ENCODE peak calls at places on chromosomes 3 and 15, in six cellular contexts. X is suprapubic skin, P is cardiac muscle cell, V is lung, R is lower lobe of right lung, F is osteoblast. Y is an unnamed sample. For H3K36me3, H3K4me1 and H3K9me3, the result is how much of the 10 kb centered on the place peaks cover.

GRCh38 chr15:64558460-64559179 is 98.2 kb downstream of the ZNF609 start:
- DNase-seq in X (no peak), P (peak), V (no peak), R (no peak), F (peak), Y (no peak)

GRCh38 chr15:100468265-100468664 is 60.5 kb downstream of the CERS3 start:
- DNase-seq in X (no peak), P (peak), V (no peak), R (no peak), F (no peak), Y (no peak)

GRCh38 chr15:98123297-98123696 is 162.8 kb downstream of the ARRDC4 start:
- DNase-seq in X (no peak), P (no peak), V (no peak), R (no peak), F (no peak), Y (no peak)

GRCh38 chr3:41088882-41089281 is 110.4 kb upstream of the CTNNB1 start:
- DNase-seq in X (no peak), P (peak), V (no peak), R (no peak), F (peak), Y (no peak)

GRCh38 chr3:188695251-188695650 is 476.5 kb upstream of the TPRG1 start:
- DNase-seq in X (no peak), P (no peak), V (no peak), R (no peak), F (no peak), Y (no peak)

GRCh38 chr3:31014317-31015040 is 120.0 kb upstream of the GADL1 start:
- DNase-seq in X (no peak), P (no peak), V (no peak), R (no peak), F (peak), Y (no peak)

GRCh38 chr3:171660126-171660661 is 150.1 kb downstream of the PLD1 start:
- DNase-seq in X (no peak), P (no peak), V (no peak), R (no peak), F (no peak), Y (no peak)

GRCh38 chr3:146590521-146590920 is 14.6 kb downstream of the PLSCR5 start:
- DNase-seq in X (no peak), P (peak), V (no peak), R (no peak), F (no peak), Y (no peak)

GRCh38 chr15:27589260-27589659 is 509.9 kb downstream of the OCA2 start:
- DNase-seq in X (no peak), P (no peak), V (no peak), R (no peak), F (no peak), Y (no peak)

GRCh38 chr3:119893769-119894168 is 111.9 kb downstream of the NR1I2 start:
- DNase-seq in X (no peak), P (no peak), V (no peak), R (no peak), F (no peak), Y (no peak)

GRCh38 chr15:81038975-81039607 is 38.4 kb downstream of the TLNRD1 start:
- DNase-seq in X (no peak), P (peak), V (no peak), R (no peak), F (no peak), Y (no peak)

GRCh38 chr3:196431193-196432136 is 762 bp downstream of the UBXN7 start:
- DNase-seq in X (no peak), P (peak), V (peak), R (peak), F (peak), Y (no peak)

GRCh38 chr3:148741219-148741618 is 43.5 kb downstream of the AGTR1 start:
- DNase-seq in X (no peak), P (no peak), V (no peak), R (no peak), F (no peak), Y (no peak)

GRCh38 chr3:13016083-13016725 is 57.0 kb downstream of the IQSEC1 start:
- DNase-seq in X (no peak), P (no peak), V (peak), R (peak), F (peak), Y (peak)

GRCh38 chr15:88377509-88377908 is 89.7 kb downstream of the MRPL46 start:
- DNase-seq in X (no peak), P (no peak), V (no peak), R (no peak), F (no peak), Y (no peak)

GRCh38 chr3:127738192-127738840 is 65.6 kb downstream of the ABTB1 start:
- DNase-seq in X (no peak), P (peak), V (no peak), R (no peak), F (no peak), Y (no peak)

GRCh38 chr3:132730891-132731580 is 8.8 kb upstream of the NPHP3 start:
- DNase-seq in X (no peak), P (peak), V (no peak), R (no peak), F (no peak), Y (peak)

GRCh38 chr3:179179979-179180758 is 32.0 kb downstream of the PIK3CA start:
- DNase-seq in X (no peak), P (peak), V (no peak), R (no peak), F (no peak), Y (no peak)

GRCh38 chr3:183189641-183190040 is 27.1 kb upstream of the LAMP3 start:
- DNase-seq in X (no peak), P (no peak), V (no peak), R (no peak), F (no peak), Y (no peak)

GRCh38 chr3:133937756-133938601 is 42.3 kb upstream of the RAB6B start:
- DNase-seq in X (peak), P (peak), V (no peak), R (no peak), F (peak), Y (peak)

GRCh38 chr3:93981649-93982048 is 1.7 kb downstream of the ARL13B start:
- DNase-seq in X (no peak), P (no peak), V (no peak), R (no peak), F (no peak), Y (no peak)

GRCh38 chr3:170128977-170129431 is 52.5 kb downstream of the PHC3 start:
- DNase-seq in X (no peak), P (peak), V (no peak), R (no peak), F (no peak), Y (peak)

GRCh38 chr15:42726114-42726513 is 10.8 kb downstream of the CDAN1 start:
- DNase-seq in X (no peak), P (no peak), V (no peak), R (no peak), F (peak), Y (no peak)

GRCh38 chr15:42725331-42725903 is 11.5 kb downstream of the CDAN1 start:
- DNase-seq in X (no peak), P (no peak), V (no peak), R (no peak), F (peak), Y (no peak)

GRCh38 chr15:42721016-42721415 is 15.9 kb downstream of the CDAN1 start:
- DNase-seq in X (no peak), P (no peak), V (no peak), R (no peak), F (peak), Y (no peak)

GRCh38 chr15:42723068-42723467 is 13.9 kb downstream of the CDAN1 start:
- DNase-seq in X (no peak), P (no peak), V (no peak), R (no peak), F (no peak), Y (no peak)

GRCh38 chr15:42724276-42724675 is 12.7 kb downstream of the CDAN1 start:
- DNase-seq in X (no peak), P (no peak), V (no peak), R (no peak), F (peak), Y (no peak)
- H3K36me3 ChIP-seq in X (half or more), P (under half), V (under half), R (half or more), F (half or more), Y (under half)

DNA sequence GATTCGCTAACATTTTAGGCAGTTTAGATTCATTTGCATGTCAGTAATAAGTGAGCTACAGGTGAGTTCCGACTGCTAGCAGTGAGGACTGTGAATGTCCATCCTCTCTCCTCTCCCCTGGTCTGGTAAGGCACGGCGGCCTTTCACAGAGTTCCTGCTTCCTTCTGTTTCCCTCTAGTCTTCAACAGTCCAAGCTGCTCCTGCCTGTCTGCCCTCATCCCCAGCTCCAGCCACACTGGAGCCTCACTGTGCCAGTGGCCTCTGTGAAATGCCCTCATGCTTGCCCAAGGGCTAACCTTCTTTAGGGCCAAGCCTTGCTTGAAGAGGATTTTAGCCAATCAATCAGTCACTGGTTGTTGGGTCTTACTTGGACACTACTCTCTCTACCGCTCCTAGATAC is 145.8 kb upstream of the BHLHE40 start:
- DNase-seq in X (no peak), P (no peak), V (no peak), R (no peak), F (no peak), Y (no peak)
- H3K4me1 ChIP-seq in X (under half), P (under half), V (under half), R (half or more), F (under half), Y (under half)

GRCh38 chr3:44642337-44642736 is 6.2 kb upstream of the ZNF35 start:
- DNase-seq in X (no peak), P (no peak), V (no peak), R (no peak), F (no peak), Y (no peak)
- H3K9me3 ChIP-seq in X (under half), P (under half), V (under half), R (half or more), F (under half), Y (half or more)

GRCh38 chr3:191624299-191624698 is 163.3 kb downstream of the PYDC2 start:
- DNase-seq in X (no peak), P (no peak), V (no peak), R (no peak), F (no peak), Y (no peak)
- H3K36me3 ChIP-seq in X (under half), P (under half), V (under half), R (under half), F (under half), Y (under half)

DNA sequence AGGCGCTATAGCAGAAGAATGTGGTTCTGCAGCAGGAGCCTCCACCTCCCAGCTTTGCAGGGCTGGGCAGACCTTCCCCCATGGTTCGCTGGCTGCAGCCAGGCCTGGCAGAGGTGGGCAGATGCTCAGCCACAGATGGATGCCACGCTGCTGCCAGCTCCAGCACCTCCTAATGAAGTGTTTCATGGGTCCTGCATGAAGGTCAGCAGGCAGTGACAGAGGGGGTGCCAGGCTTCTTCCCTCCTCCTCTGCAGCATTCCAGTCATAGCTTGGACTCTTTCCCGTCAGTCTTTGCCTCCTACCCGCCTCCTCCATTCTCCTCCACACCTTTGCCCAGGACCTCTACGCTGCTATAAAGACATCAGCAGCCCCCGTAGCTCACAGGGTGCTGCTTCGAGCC is 85.9 kb downstream of the SLCO3A1 start:
- DNase-seq in X (no peak), P (no peak), V (no peak), R (no peak), F (no peak), Y (peak)
- H3K4me1 ChIP-seq in X (under half), P (under half), V (under half), R (half or more), F (under half), Y (under half)

Y was measured in endodermal cell.